ENCODE peak calls at places on chromosome 22, in six cellular contexts. One of them, this sample, is unnamed.

GRCh38 chr22:36913431-36914382 is at the start of gene CSF2RB:
- DNase-seq in colonic mucosa: peak
- DNase-seq in epithelial cell of esophagus: no peak
- DNase-seq in A549: no peak
- DNase-seq in thoracic aorta: no peak
- DNase-seq in GM12864: peak
- DNase-seq in this sample: no peak

GRCh38 chr22:19844423-19845368 is 10.0 kb downstream of the GNB1L start:
- DNase-seq in thoracic aorta: no peak
- DNase-seq in GM12864: no peak
- DNase-seq in colonic mucosa: peak
- DNase-seq in epithelial cell of esophagus: peak
- DNase-seq in A549: no peak
- DNase-seq in this sample: peak

GRCh38 chr22:19292262-19293230 is 1.0 kb upstream of the CLTCL1 start:
- DNase-seq in thoracic aorta: no peak
- DNase-seq in A549: no peak
- DNase-seq in colonic mucosa: peak
- DNase-seq in GM12864: no peak
- DNase-seq in epithelial cell of esophagus: peak
- DNase-seq in this sample: peak

GRCh38 chr22:41939981-41940852 is 6.7 kb downstream of the CENPM start:
- DNase-seq in A549: no peak
- DNase-seq in thoracic aorta: no peak
- DNase-seq in epithelial cell of esophagus: peak
- DNase-seq in GM12864: peak
- DNase-seq in colonic mucosa: peak
- DNase-seq in this sample: no peak

GRCh38 chr22:19763141-19764049 is 2.8 kb downstream of the TBX1 start:
- DNase-seq in A549: no peak
- DNase-seq in colonic mucosa: no peak
- DNase-seq in thoracic aorta: no peak
- DNase-seq in epithelial cell of esophagus: peak
- DNase-seq in GM12864: no peak
- DNase-seq in this sample: no peak

GRCh38 chr22:33073989-33074391 is 15.8 kb upstream of the SYN3 start:
- DNase-seq in thoracic aorta: no peak
- DNase-seq in epithelial cell of esophagus: peak
- DNase-seq in GM12864: no peak
- DNase-seq in A549: peak
- DNase-seq in colonic mucosa: no peak
- DNase-seq in this sample: no peak

GRCh38 chr22:28132466-28132865 is 213.4 kb upstream of the PITPNB start:
- DNase-seq in colonic mucosa: no peak
- DNase-seq in A549: no peak
- DNase-seq in GM12864: no peak
- DNase-seq in epithelial cell of esophagus: no peak
- DNase-seq in thoracic aorta: no peak
- DNase-seq in this sample: no peak

GRCh38 chr22:26564181-26564580 is 25.8 kb downstream of the TPST2 start:
- DNase-seq in A549: no peak
- DNase-seq in GM12864: no peak
- DNase-seq in colonic mucosa: no peak
- DNase-seq in epithelial cell of esophagus: peak
- DNase-seq in thoracic aorta: no peak
- DNase-seq in this sample: no peak

GRCh38 chr22:48278620-48279464 is 1516.4 kb downstream of the TBC1D22A start:
- DNase-seq in thoracic aorta: no peak
- DNase-seq in epithelial cell of esophagus: no peak
- DNase-seq in colonic mucosa: no peak
- DNase-seq in GM12864: no peak
- DNase-seq in A549: no peak
- DNase-seq in this sample: no peak

GRCh38 chr22:35961480-35961902 is 67.1 kb downstream of the RBFOX2 start:
- DNase-seq in GM12864: no peak
- DNase-seq in colonic mucosa: no peak
- DNase-seq in thoracic aorta: peak
- DNase-seq in epithelial cell of esophagus: peak
- DNase-seq in A549: peak
- DNase-seq in this sample: peak

GRCh38 chr22:20237480-20238440 is 30.4 kb downstream of the RTN4R start:
- DNase-seq in GM12864: no peak
- DNase-seq in epithelial cell of esophagus: peak
- DNase-seq in colonic mucosa: no peak
- DNase-seq in thoracic aorta: no peak
- DNase-seq in A549: no peak
- DNase-seq in this sample: no peak

GRCh38 chr22:46136539-46137217 is 13.6 kb upstream of the PPARA start:
- DNase-seq in epithelial cell of esophagus: no peak
- DNase-seq in GM12864: no peak
- DNase-seq in A549: no peak
- DNase-seq in colonic mucosa: no peak
- DNase-seq in thoracic aorta: no peak
- DNase-seq in this sample: no peak

GRCh38 chr22:24830205-24830979 is 24.4 kb downstream of the SGSM1 start:
- DNase-seq in A549: no peak
- DNase-seq in colonic mucosa: no peak
- DNase-seq in epithelial cell of esophagus: no peak
- DNase-seq in thoracic aorta: no peak
- DNase-seq in GM12864: no peak
- DNase-seq in this sample: no peak

GRCh38 chr22:19657252-19658056 is 56.8 kb upstream of the SEPTIN5 start:
- DNase-seq in epithelial cell of esophagus: no peak
- DNase-seq in A549: no peak
- DNase-seq in thoracic aorta: no peak
- DNase-seq in GM12864: no peak
- DNase-seq in colonic mucosa: no peak
- DNase-seq in this sample: no peak

GRCh38 chr22:33480118-33480517 is 421.9 kb upstream of the SYN3 start:
- DNase-seq in colonic mucosa: no peak
- DNase-seq in A549: no peak
- DNase-seq in thoracic aorta: no peak
- DNase-seq in GM12864: no peak
- DNase-seq in epithelial cell of esophagus: no peak
- DNase-seq in this sample: no peak

GRCh38 chr22:34973926-34974325 is 92.0 kb upstream of the ISX start:
- DNase-seq in epithelial cell of esophagus: no peak
- DNase-seq in colonic mucosa: no peak
- DNase-seq in thoracic aorta: no peak
- DNase-seq in GM12864: no peak
- DNase-seq in A549: no peak
- DNase-seq in this sample: no peak

GRCh38 chr22:43308451-43309235 is 34.5 kb downstream of the SCUBE1 start:
- DNase-seq in thoracic aorta: no peak
- DNase-seq in A549: no peak
- DNase-seq in GM12864: no peak
- DNase-seq in epithelial cell of esophagus: no peak
- DNase-seq in colonic mucosa: no peak
- DNase-seq in this sample: no peak

GRCh38 chr22:40041738-40042137 is 47.0 kb downstream of the FAM83F start:
- DNase-seq in colonic mucosa: no peak
- DNase-seq in thoracic aorta: no peak
- DNase-seq in epithelial cell of esophagus: no peak
- DNase-seq in GM12864: no peak
- DNase-seq in A549: no peak
- DNase-seq in this sample: no peak
- H3K4me3 ChIP-seq in colonic mucosa: no peak
- H3K4me3 ChIP-seq in thoracic aorta: no peak
- H3K4me3 ChIP-seq in epithelial cell of esophagus: no peak
- H3K4me3 ChIP-seq in GM12864: no peak
- H3K4me3 ChIP-seq in A549: no peak
- H3K4me3 ChIP-seq in this sample: no peak

DNA sequence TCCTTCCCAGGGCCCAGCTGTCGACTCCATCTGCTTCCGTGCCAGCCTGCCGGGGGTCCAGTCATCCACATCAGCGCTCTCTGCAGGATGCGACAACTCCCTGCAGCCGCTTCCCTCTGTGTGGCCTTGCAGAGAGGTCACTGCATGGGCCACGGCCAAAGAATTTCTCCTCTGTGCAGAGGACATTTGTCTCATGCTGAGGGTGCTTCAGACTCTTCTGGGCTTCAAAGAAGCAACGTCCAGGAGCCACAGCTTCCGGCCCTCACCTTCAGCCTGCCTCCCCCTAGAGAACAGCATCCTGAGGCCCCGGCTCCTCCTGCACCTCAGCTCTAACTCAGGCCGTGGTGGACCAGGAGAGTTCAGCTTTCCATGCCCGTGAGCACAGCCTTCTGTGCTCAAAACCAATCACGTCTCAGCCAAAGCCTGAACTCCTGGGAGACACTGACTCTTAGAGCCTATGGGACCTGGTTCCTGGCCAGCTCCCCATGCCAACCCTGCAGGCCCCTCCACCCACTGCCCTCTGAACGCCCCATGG is 258.9 kb downstream of the BRD1 start:
- DNase-seq in A549: no peak
- DNase-seq in colonic mucosa: no peak
- DNase-seq in thoracic aorta: no peak
- DNase-seq in epithelial cell of esophagus: no peak
- DNase-seq in GM12864: no peak
- DNase-seq in this sample: no peak
- TF ChIP-seq CTCF in A549: no peak
- TF ChIP-seq CTCF in colonic mucosa: no peak
- TF ChIP-seq CTCF in thoracic aorta: no peak
- TF ChIP-seq CTCF in epithelial cell of esophagus: no peak
- TF ChIP-seq CTCF in GM12864: no peak
- TF ChIP-seq CTCF in this sample: no peak

DNA sequence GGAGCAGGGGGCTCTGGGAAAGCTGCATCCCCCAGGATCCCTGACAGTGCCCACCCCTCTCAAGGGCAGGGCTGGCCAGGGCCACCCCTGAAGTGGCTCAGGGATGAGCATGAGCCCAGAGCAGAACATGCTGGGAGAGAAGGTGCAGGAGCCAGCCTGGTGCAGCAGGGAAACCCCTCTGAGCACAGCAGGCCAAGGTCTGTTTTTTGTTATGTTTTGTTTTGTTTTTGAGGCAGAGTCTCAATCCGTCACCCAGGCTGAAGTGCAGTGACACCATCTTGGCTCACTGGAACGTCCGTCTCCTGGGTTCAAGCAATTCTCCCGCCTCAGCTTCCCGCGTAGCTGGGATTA is 792 bp upstream of the SBF1 start:
- DNase-seq in colonic mucosa: no peak
- DNase-seq in epithelial cell of esophagus: no peak
- DNase-seq in thoracic aorta: no peak
- DNase-seq in A549: no peak
- DNase-seq in GM12864: no peak
- DNase-seq in this sample: no peak
- H3K4me3 ChIP-seq in colonic mucosa: peak
- H3K4me3 ChIP-seq in epithelial cell of esophagus: no peak
- H3K4me3 ChIP-seq in thoracic aorta: peak
- H3K4me3 ChIP-seq in A549: peak
- H3K4me3 ChIP-seq in GM12864: no peak
- H3K4me3 ChIP-seq in this sample: no peak

DNA sequence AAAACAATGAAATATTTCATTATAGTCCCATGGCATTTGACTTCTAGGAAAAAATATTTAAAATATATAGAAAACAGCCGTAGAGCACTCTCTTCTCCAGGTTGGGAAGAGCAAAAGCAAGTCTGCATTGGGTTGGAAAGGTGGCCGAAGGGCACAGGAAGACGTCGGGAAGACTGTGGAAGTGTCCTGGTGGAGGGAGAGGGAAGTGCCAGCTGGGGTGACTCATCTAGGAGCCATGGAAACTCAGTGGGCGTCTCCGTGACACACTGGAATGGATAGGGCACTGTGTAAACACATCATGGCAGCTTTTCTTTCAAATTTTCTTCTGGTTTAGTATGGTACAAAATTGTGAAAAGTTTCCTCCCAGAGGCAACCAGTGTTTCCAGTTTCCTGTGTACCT is 12.7 kb downstream of the GTPBP1 start:
- DNase-seq in colonic mucosa: peak
- DNase-seq in epithelial cell of esophagus: peak
- DNase-seq in thoracic aorta: peak
- DNase-seq in A549: peak
- DNase-seq in GM12864: no peak
- DNase-seq in this sample: peak
- TF ChIP-seq CTCF in colonic mucosa: peak
- TF ChIP-seq CTCF in epithelial cell of esophagus: peak
- TF ChIP-seq CTCF in thoracic aorta: peak
- TF ChIP-seq CTCF in A549: no peak
- TF ChIP-seq CTCF in GM12864: peak
- TF ChIP-seq CTCF in this sample: peak

This sample was measured in foreskin fibroblast.